ENCODE peak calls at places on chromosomes 5 and 9, in nine cellular contexts. N is amniotic stem cell, Z is activated T-cell treated with anti-CD3 and anti-CD28 coated beads for 48 hours, J is HuH-7, H is substantia nigra, D is GM12865, R is AG04450, A is ELR, U is NCI-H69. P is an unnamed sample.

GRCh38 chr9:18851069-18851468 is 181.9 kb downstream of the SAXO1 start:
- DNase-seq in N (no peak), Z (no peak), J (no peak), H (no peak), D (no peak), R (no peak), A (no peak), U (no peak), P (no peak)

GRCh38 chr5:147578228-147579024 is 68.6 kb upstream of the DPYSL3 start:
- DNase-seq in N (peak; percentile 85), Z (no peak), J (peak; percentile 8), H (no peak), D (peak; percentile 18), R (no peak), A (peak; percentile 81), U (peak; percentile 79), P (peak; percentile 37)

GRCh38 chr5:83360573-83360972 is 111.0 kb upstream of the VCAN start:
- DNase-seq in N (no peak), Z (no peak), J (no peak), H (no peak), D (no peak), R (no peak), A (peak; percentile 22), U (no peak), P (no peak)

GRCh38 chr5:77971965-77972544 is 195.9 kb upstream of the TBCA start:
- DNase-seq in N (no peak), Z (no peak), J (no peak), H (no peak), D (no peak), R (no peak), A (no peak), U (peak; percentile 98), P (peak; percentile 38)

GRCh38 chr5:81698806-81699205 is 52.1 kb downstream of the SSBP2 start:
- DNase-seq in N (no peak), Z (no peak), J (no peak), H (no peak), D (no peak), R (no peak), A (peak; percentile 9), U (no peak), P (no peak)

GRCh38 chr9:109139851-109140250 is 20.1 kb upstream of the TMEM245 start:
- DNase-seq in N (no peak), Z (no peak), J (no peak), H (no peak), D (no peak), R (no peak), A (no peak), U (no peak), P (no peak)

GRCh38 chr5:149656576-149657182 is 73.4 kb upstream of the PPARGC1B start:
- DNase-seq in N (no peak), Z (peak; percentile 40), J (peak; percentile 51), H (no peak), D (peak; percentile 51), R (no peak), A (peak; percentile 58), U (peak; percentile 92), P (peak; percentile 78)

GRCh38 chr9:72733896-72734295 is 212.5 kb downstream of the TMC1 start:
- DNase-seq in N (no peak), Z (no peak), J (no peak), H (no peak), D (no peak), R (no peak), A (no peak), U (no peak), P (no peak)

GRCh38 chr9:27473135-27473534 is 51.0 kb upstream of the IFNK start:
- DNase-seq in N (no peak), Z (no peak), J (peak; percentile 23), H (peak; percentile 61), D (no peak), R (no peak), A (no peak), U (no peak), P (peak; percentile 10)

GRCh38 chr5:131357739-131358561 is 94.1 kb downstream of the CDC42SE2 start:
- DNase-seq in N (no peak), Z (no peak), J (no peak), H (no peak), D (peak; percentile 32), R (no peak), A (no peak), U (no peak), P (no peak)

GRCh38 chr5:123875444-123876264 is 363.7 kb downstream of the CSNK1G3 start:
- DNase-seq in N (no peak), Z (no peak), J (peak; percentile 37), H (peak; percentile 68), D (no peak), R (no peak), A (no peak), U (peak; percentile 88), P (peak; percentile 44)

GRCh38 chr5:147175516-147176097 is 59.2 kb upstream of the STK32A start:
- DNase-seq in N (no peak), Z (no peak), J (no peak), H (no peak), D (no peak), R (no peak), A (no peak), U (peak; percentile 12), P (no peak)

GRCh38 chr9:86926130-86926529 is 21.2 kb downstream of the GAS1 start:
- DNase-seq in N (no peak), Z (no peak), J (no peak), H (no peak), D (no peak), R (no peak), A (no peak), U (no peak), P (no peak)

GRCh38 chr5:57094753-57095683 is 78.8 kb upstream of the GPBP1 start:
- DNase-seq in N (no peak), Z (peak; percentile 11), J (no peak), H (no peak), D (peak; percentile 21), R (no peak), A (peak; percentile 5), U (peak; percentile 88), P (peak; percentile 50)

GRCh38 chr9:33950371-33950770 is 98.3 kb downstream of the UBAP2 start:
- DNase-seq in N (no peak), Z (no peak), J (no peak), H (no peak), D (no peak), R (no peak), A (no peak), U (no peak), P (no peak)

GRCh38 chr5:113487411-113487778 is 858 bp downstream of the MCC start:
- DNase-seq in N (no peak), Z (no peak), J (peak; percentile 15), H (no peak), D (no peak), R (no peak), A (peak; percentile 15), U (peak; percentile 60), P (peak; percentile 1)

GRCh38 chr5:456351-457194 is 13.6 kb downstream of the EXOC3 start:
- DNase-seq in N (no peak), Z (no peak), J (no peak), H (no peak), D (no peak), R (no peak), A (no peak), U (no peak), P (no peak)

GRCh38 chr9:68541568-68541967 is 885 bp upstream of the TMEM252 start:
- DNase-seq in N (no peak), Z (no peak), J (no peak), H (no peak), D (no peak), R (no peak), A (no peak), U (no peak), P (no peak)

GRCh38 chr9:136083558-136084190 is 11.4 kb downstream of the NACC2 start:
- DNase-seq in N (no peak), Z (no peak), J (no peak), H (no peak), D (no peak), R (no peak), A (no peak), U (no peak), P (no peak)

GRCh38 chr5:124453221-124454032 is 293.0 kb downstream of the ZNF608 start:
- DNase-seq in N (no peak), Z (no peak), J (no peak), H (no peak), D (peak; percentile 92), R (peak; percentile 51), A (peak; percentile 50), U (no peak), P (no peak)

GRCh38 chr9:107020040-107020530 is 157.1 kb downstream of the ZNF462 start:
- DNase-seq in N (peak; percentile 72), Z (no peak), J (no peak), H (no peak), D (peak; percentile 60), R (peak; percentile 91), A (peak; percentile 90), U (no peak), P (no peak)

GRCh38 chr9:37916471-37917314 is 12.8 kb upstream of the SLC25A51 start:
- DNase-seq in N (no peak), Z (no peak), J (no peak), H (peak; percentile 23), D (no peak), R (no peak), A (no peak), U (no peak), P (no peak)

GRCh38 chr5:139474815-139475791 is 4.3 kb downstream of the SMIM33 start:
- DNase-seq in N (no peak), Z (no peak), J (no peak), H (no peak), D (no peak), R (peak; percentile 55), A (peak; percentile 60), U (peak; percentile 95), P (no peak)

P was measured in NCI-H146.